ENCODE peak calls at places on chromosomes 4 and X, in eight cellular contexts. One of them, this sample, is unnamed.

GRCh38 chr4:2484993-2485392 is 16.1 kb downstream of the RNF4 start:
- DNase-seq in A549: no peak
- DNase-seq in stomach: peak
- DNase-seq in transverse colon: peak
- DNase-seq in H1: no peak
- DNase-seq in tibial nerve: peak
- DNase-seq in HepG2: no peak
- DNase-seq in ovary: peak
- DNase-seq in this sample: peak

GRCh38 chr4:133151301-133151680 is 2.2 kb downstream of the PCDH10 start:
- DNase-seq in H1: no peak
- DNase-seq in stomach: no peak
- DNase-seq in A549: peak
- DNase-seq in transverse colon: no peak
- DNase-seq in ovary: peak
- DNase-seq in HepG2: no peak
- DNase-seq in tibial nerve: no peak
- DNase-seq in this sample: peak

GRCh38 chr4:1895489-1895888 is 24.3 kb downstream of the NSD2 start:
- DNase-seq in ovary: no peak
- DNase-seq in H1: no peak
- DNase-seq in tibial nerve: no peak
- DNase-seq in A549: no peak
- DNase-seq in transverse colon: no peak
- DNase-seq in HepG2: no peak
- DNase-seq in stomach: no peak
- DNase-seq in this sample: no peak

GRCh38 chr4:84803720-84804119 is 162.8 kb downstream of the WDFY3 start:
- DNase-seq in ovary: no peak
- DNase-seq in stomach: no peak
- DNase-seq in tibial nerve: no peak
- DNase-seq in transverse colon: no peak
- DNase-seq in HepG2: no peak
- DNase-seq in A549: no peak
- DNase-seq in H1: no peak
- DNase-seq in this sample: no peak

GRCh38 chrX:43661521-43662240 is 5.6 kb downstream of the MAOA start:
- DNase-seq in A549: no peak
- DNase-seq in H1: no peak
- DNase-seq in transverse colon: no peak
- DNase-seq in ovary: no peak
- DNase-seq in stomach: no peak
- DNase-seq in HepG2: no peak
- DNase-seq in tibial nerve: peak
- DNase-seq in this sample: no peak

GRCh38 chr4:72319596-72319995 is 249.4 kb downstream of the ADAMTS3 start:
- DNase-seq in stomach: no peak
- DNase-seq in H1: no peak
- DNase-seq in ovary: no peak
- DNase-seq in transverse colon: no peak
- DNase-seq in tibial nerve: no peak
- DNase-seq in HepG2: no peak
- DNase-seq in A549: no peak
- DNase-seq in this sample: no peak

GRCh38 chr4:54568184-54568583 is 89.6 kb upstream of the KIT start:
- DNase-seq in A549: no peak
- DNase-seq in transverse colon: no peak
- DNase-seq in stomach: no peak
- DNase-seq in H1: no peak
- DNase-seq in HepG2: no peak
- DNase-seq in tibial nerve: no peak
- DNase-seq in ovary: no peak
- DNase-seq in this sample: no peak

GRCh38 chr4:86117781-86118302 is 242.0 kb downstream of the MAPK10 start:
- DNase-seq in stomach: no peak
- DNase-seq in transverse colon: no peak
- DNase-seq in A549: peak
- DNase-seq in H1: no peak
- DNase-seq in HepG2: no peak
- DNase-seq in ovary: no peak
- DNase-seq in tibial nerve: no peak
- DNase-seq in this sample: no peak

GRCh38 chr4:10960386-10960785 is 275.8 kb upstream of the CLNK start:
- DNase-seq in A549: no peak
- DNase-seq in HepG2: no peak
- DNase-seq in transverse colon: no peak
- DNase-seq in stomach: no peak
- DNase-seq in H1: no peak
- DNase-seq in ovary: no peak
- DNase-seq in tibial nerve: no peak
- DNase-seq in this sample: no peak

GRCh38 chr4:53676402-53676871 is 85.2 kb upstream of the LNX1 start:
- DNase-seq in ovary: no peak
- DNase-seq in stomach: no peak
- DNase-seq in tibial nerve: no peak
- DNase-seq in transverse colon: no peak
- DNase-seq in HepG2: no peak
- DNase-seq in A549: no peak
- DNase-seq in H1: no peak
- DNase-seq in this sample: no peak

GRCh38 chrX:130702867-130703707 is 199.9 kb downstream of the ENOX2 start:
- DNase-seq in A549: no peak
- DNase-seq in HepG2: peak
- DNase-seq in transverse colon: no peak
- DNase-seq in H1: no peak
- DNase-seq in stomach: no peak
- DNase-seq in tibial nerve: no peak
- DNase-seq in ovary: no peak
- DNase-seq in this sample: no peak

GRCh38 chrX:114532093-114532805 is 51.6 kb upstream of the HTR2C start:
- DNase-seq in ovary: no peak
- DNase-seq in stomach: no peak
- DNase-seq in H1: no peak
- DNase-seq in A549: no peak
- DNase-seq in HepG2: no peak
- DNase-seq in transverse colon: no peak
- DNase-seq in tibial nerve: no peak
- DNase-seq in this sample: no peak

GRCh38 chr4:79498282-79498681 is 90.3 kb upstream of the GK2 start:
- DNase-seq in HepG2: peak
- DNase-seq in transverse colon: no peak
- DNase-seq in tibial nerve: no peak
- DNase-seq in A549: no peak
- DNase-seq in stomach: no peak
- DNase-seq in ovary: no peak
- DNase-seq in H1: no peak
- DNase-seq in this sample: no peak

GRCh38 chr4:75717332-75717873 is 7.0 kb upstream of the USO1 start:
- DNase-seq in stomach: no peak
- DNase-seq in HepG2: no peak
- DNase-seq in A549: no peak
- DNase-seq in ovary: no peak
- DNase-seq in tibial nerve: no peak
- DNase-seq in transverse colon: no peak
- DNase-seq in H1: no peak
- DNase-seq in this sample: no peak

GRCh38 chr4:165208322-165208652 is 926 bp downstream of the KLHL2 start:
- DNase-seq in tibial nerve: no peak
- DNase-seq in HepG2: no peak
- DNase-seq in A549: no peak
- DNase-seq in H1: no peak
- DNase-seq in transverse colon: no peak
- DNase-seq in stomach: no peak
- DNase-seq in ovary: no peak
- DNase-seq in this sample: no peak

GRCh38 chr4:156963419-156963818 is 8.2 kb downstream of the PDGFC start:
- DNase-seq in HepG2: no peak
- DNase-seq in A549: no peak
- DNase-seq in ovary: no peak
- DNase-seq in transverse colon: no peak
- DNase-seq in H1: no peak
- DNase-seq in tibial nerve: no peak
- DNase-seq in stomach: no peak
- DNase-seq in this sample: no peak

GRCh38 chr4:73859614-73860088 is 6.6 kb downstream of the PF4V1 start:
- DNase-seq in ovary: no peak
- DNase-seq in HepG2: no peak
- DNase-seq in stomach: no peak
- DNase-seq in tibial nerve: no peak
- DNase-seq in H1: no peak
- DNase-seq in transverse colon: no peak
- DNase-seq in A549: no peak
- DNase-seq in this sample: no peak

GRCh38 chr4:156889616-156890594 is 81.7 kb downstream of the PDGFC start:
- DNase-seq in tibial nerve: peak
- DNase-seq in stomach: no peak
- DNase-seq in H1: no peak
- DNase-seq in HepG2: no peak
- DNase-seq in A549: no peak
- DNase-seq in ovary: peak
- DNase-seq in transverse colon: no peak
- DNase-seq in this sample: no peak

GRCh38 chrX:134682081-134682480 is 23.8 kb upstream of the PLAC1 start:
- DNase-seq in tibial nerve: no peak
- DNase-seq in A549: no peak
- DNase-seq in HepG2: no peak
- DNase-seq in stomach: no peak
- DNase-seq in ovary: no peak
- DNase-seq in transverse colon: no peak
- DNase-seq in H1: no peak
- DNase-seq in this sample: no peak

GRCh38 chr4:48796191-48796926 is 16.3 kb upstream of the FRYL start:
- DNase-seq in A549: no peak
- DNase-seq in stomach: no peak
- DNase-seq in transverse colon: no peak
- DNase-seq in tibial nerve: no peak
- DNase-seq in HepG2: no peak
- DNase-seq in ovary: no peak
- DNase-seq in H1: no peak
- DNase-seq in this sample: no peak

GRCh38 chr4:142365386-142365785 is 480.7 kb downstream of the INPP4B start:
- DNase-seq in A549: no peak
- DNase-seq in HepG2: no peak
- DNase-seq in stomach: no peak
- DNase-seq in transverse colon: no peak
- DNase-seq in H1: no peak
- DNase-seq in tibial nerve: no peak
- DNase-seq in ovary: no peak
- DNase-seq in this sample: no peak

DNA sequence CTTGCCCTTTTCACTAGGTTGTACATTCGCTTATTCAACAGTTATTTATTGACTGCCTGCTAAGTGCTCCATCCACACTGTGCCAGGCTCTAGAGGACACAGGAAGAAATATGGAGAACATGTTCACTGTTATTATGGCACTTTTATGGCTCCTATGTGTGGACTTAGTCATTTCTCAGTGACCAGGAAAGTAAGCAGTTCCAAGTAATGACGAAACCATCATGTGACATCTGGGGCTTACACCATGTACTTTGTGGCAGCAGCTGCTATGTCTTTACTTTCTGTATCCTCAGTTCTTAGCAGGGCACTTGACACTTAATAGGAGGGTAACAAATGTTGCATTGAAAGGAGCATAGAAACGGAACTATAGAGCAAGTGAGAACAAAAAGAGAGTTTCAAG is 278.1 kb downstream of the ANK2 start:
- DNase-seq in transverse colon: no peak
- DNase-seq in ovary: no peak
- DNase-seq in stomach: no peak
- DNase-seq in H1: no peak
- DNase-seq in HepG2: no peak
- DNase-seq in A549: no peak
- DNase-seq in tibial nerve: peak
- DNase-seq in this sample: no peak
- TF ChIP-seq EP300 in transverse colon: peak
- TF ChIP-seq EP300 in ovary: no peak
- TF ChIP-seq EP300 in stomach: no peak
- TF ChIP-seq EP300 in H1: no peak
- TF ChIP-seq EP300 in HepG2: no peak
- TF ChIP-seq EP300 in A549: no peak
- TF ChIP-seq EP300 in tibial nerve: no peak
- TF ChIP-seq EP300 in this sample: no peak

GRCh38 chrX:104136241-104137019 is 20.4 kb downstream of the SLC25A53 start:
- DNase-seq in HepG2: peak
- DNase-seq in stomach: peak
- DNase-seq in ovary: peak
- DNase-seq in A549: peak
- DNase-seq in tibial nerve: peak
- DNase-seq in H1: no peak
- DNase-seq in transverse colon: peak
- DNase-seq in this sample: no peak
- TF ChIP-seq EP300 in HepG2: no peak
- TF ChIP-seq EP300 in stomach: no peak
- TF ChIP-seq EP300 in ovary: no peak
- TF ChIP-seq EP300 in A549: no peak
- TF ChIP-seq EP300 in tibial nerve: no peak
- TF ChIP-seq EP300 in H1: no peak
- TF ChIP-seq EP300 in transverse colon: no peak
- TF ChIP-seq EP300 in this sample: no peak

GRCh38 chr4:78369691-78370090 is 181.9 kb upstream of the ANXA3 start:
- DNase-seq in H1: no peak
- DNase-seq in tibial nerve: no peak
- DNase-seq in transverse colon: no peak
- DNase-seq in HepG2: no peak
- DNase-seq in ovary: no peak
- DNase-seq in A549: no peak
- DNase-seq in stomach: no peak
- DNase-seq in this sample: no peak
- TF ChIP-seq EP300 in H1: no peak
- TF ChIP-seq EP300 in tibial nerve: no peak
- TF ChIP-seq EP300 in transverse colon: no peak
- TF ChIP-seq EP300 in HepG2: no peak
- TF ChIP-seq EP300 in ovary: no peak
- TF ChIP-seq EP300 in A549: no peak
- TF ChIP-seq EP300 in stomach: no peak
- TF ChIP-seq EP300 in this sample: no peak

GRCh38 chr4:122163767-122164166 is 11.6 kb downstream of the BLTP1 start:
- DNase-seq in transverse colon: no peak
- DNase-seq in H1: no peak
- DNase-seq in stomach: no peak
- DNase-seq in HepG2: no peak
- DNase-seq in ovary: no peak
- DNase-seq in tibial nerve: no peak
- DNase-seq in A549: no peak
- DNase-seq in this sample: no peak

GRCh38 chr4:122167369-122167768 is 15.2 kb downstream of the BLTP1 start:
- DNase-seq in stomach: no peak
- DNase-seq in transverse colon: no peak
- DNase-seq in A549: no peak
- DNase-seq in tibial nerve: no peak
- DNase-seq in ovary: no peak
- DNase-seq in H1: no peak
- DNase-seq in HepG2: no peak
- DNase-seq in this sample: no peak

DNA sequence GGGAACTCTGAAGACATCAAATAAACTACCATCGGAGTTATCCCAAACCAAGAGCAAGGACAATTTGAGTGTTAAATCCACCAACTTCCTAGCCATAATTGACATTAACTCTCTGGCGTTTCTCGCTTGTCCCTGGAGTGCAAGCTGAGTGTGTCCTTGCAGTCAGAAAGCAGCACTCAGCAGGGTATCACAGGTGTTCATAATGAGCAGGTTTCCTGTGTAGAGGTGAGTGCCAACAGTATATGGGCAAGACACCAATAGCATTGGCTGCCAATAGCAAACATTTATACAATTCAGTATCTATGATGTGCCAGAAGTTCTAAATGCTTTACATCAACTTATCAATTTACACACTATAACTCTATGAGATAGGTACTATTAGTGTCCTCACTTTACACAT is 11.2 kb downstream of the BLTP1 start:
- DNase-seq in A549: no peak
- DNase-seq in HepG2: no peak
- DNase-seq in ovary: no peak
- DNase-seq in transverse colon: no peak
- DNase-seq in tibial nerve: no peak
- DNase-seq in H1: no peak
- DNase-seq in stomach: no peak
- DNase-seq in this sample: no peak
- TF ChIP-seq EP300 in A549: no peak
- TF ChIP-seq EP300 in HepG2: no peak
- TF ChIP-seq EP300 in ovary: no peak
- TF ChIP-seq EP300 in transverse colon: no peak
- TF ChIP-seq EP300 in tibial nerve: no peak
- TF ChIP-seq EP300 in H1: no peak
- TF ChIP-seq EP300 in stomach: no peak
- TF ChIP-seq EP300 in this sample: no peak